ENCODE peak calls at places on chromosomes 16 and 17, in six cellular contexts. Q is iPS DF 19.7; F is left colon; N is fibroblast of villous mesenchyme; K is stimulated activated CD4-positive, alpha-beta T cell treated with anti-CD3 and anti-CD28 coated beads, Interleukin-4, amount 100 ng/mL, for 1 hour; A is NAMALWA. G is an unnamed sample.

GRCh38 chr16:14298374-14299122 is 227.4 kb downstream of the MRTFB start:
- DNase-seq in Q (no peak), F (no peak), N (no peak), K (no peak), A (no peak), G (no peak)

GRCh38 chr16:13378151-13378550 is 476.8 kb downstream of the SHISA9 start:
- DNase-seq in Q (no peak), F (no peak), N (no peak), K (no peak), A (no peak), G (no peak)

GRCh38 chr16:1859650-1860049 is 12.3 kb downstream of the MEIOB start:
- DNase-seq in Q (no peak), F (peak), N (no peak), K (no peak), A (no peak), G (no peak)

GRCh38 chr17:46868689-46869187 is 17.4 kb downstream of the WNT9B start:
- DNase-seq in Q (no peak), F (no peak), N (peak), K (no peak), A (no peak), G (no peak)

GRCh38 chr16:27245276-27246231 is 23.0 kb downstream of the NSMCE1 start:
- DNase-seq in Q (no peak), F (peak), N (peak), K (no peak), A (no peak), G (no peak)

GRCh38 chr16:15843635-15844279 is 13.1 kb downstream of the MYH11 start:
- DNase-seq in Q (no peak), F (no peak), N (no peak), K (no peak), A (no peak), G (no peak)

GRCh38 chr16:69567031-69567680 is 1.4 kb downstream of the NFAT5 start:
- DNase-seq in Q (no peak), F (no peak), N (no peak), K (no peak), A (peak), G (peak)

GRCh38 chr17:74059471-74059870 is 144.0 kb upstream of the RPL38 start:
- DNase-seq in Q (no peak), F (no peak), N (no peak), K (no peak), A (no peak), G (no peak)

GRCh38 chr17:65559802-65560627 is 1.4 kb downstream of the AXIN2 start:
- DNase-seq in Q (no peak), F (no peak), N (no peak), K (peak), A (peak), G (no peak)

GRCh38 chr17:56893503-56893902 is 20.3 kb downstream of the TRIM25 start:
- DNase-seq in Q (no peak), F (no peak), N (no peak), K (no peak), A (no peak), G (no peak)